ENCODE peak calls at places on chromosomes 4 and X, in seven cellular contexts. One of them, this sample, is unnamed. For H3K27me3, the result is how much of the 10 kb centered on the place peaks cover.

GRCh38 chr4:84967292-84967651 is 782 bp upstream of the WDFY3 start:
- DNase-seq in AG04450: no peak
- DNase-seq in tibial nerve: peak
- DNase-seq in GM23248: peak
- DNase-seq in left lung: no peak
- DNase-seq in GM23338: no peak
- DNase-seq in endodermal cell: no peak
- DNase-seq in this sample: peak

GRCh38 chr4:87055340-87055739 is 120.5 kb downstream of the AFF1 start:
- DNase-seq in AG04450: no peak
- DNase-seq in tibial nerve: no peak
- DNase-seq in GM23248: no peak
- DNase-seq in left lung: no peak
- DNase-seq in GM23338: no peak
- DNase-seq in endodermal cell: no peak
- DNase-seq in this sample: no peak

GRCh38 chr4:56512166-56512565 is 6.6 kb downstream of the ARL9 start:
- DNase-seq in AG04450: no peak
- DNase-seq in tibial nerve: no peak
- DNase-seq in GM23248: peak
- DNase-seq in left lung: no peak
- DNase-seq in GM23338: no peak
- DNase-seq in endodermal cell: no peak
- DNase-seq in this sample: no peak

GRCh38 chr4:180059216-180059881 is 2183.9 kb upstream of the TENM3 start:
- DNase-seq in AG04450: no peak
- DNase-seq in tibial nerve: no peak
- DNase-seq in GM23248: peak
- DNase-seq in left lung: peak
- DNase-seq in GM23338: peak
- DNase-seq in endodermal cell: peak
- DNase-seq in this sample: no peak

GRCh38 chr4:145609494-145610427 is 9.4 kb upstream of the MMAA start:
- DNase-seq in AG04450: no peak
- DNase-seq in tibial nerve: peak
- DNase-seq in GM23248: peak
- DNase-seq in left lung: no peak
- DNase-seq in GM23338: peak
- DNase-seq in endodermal cell: peak
- DNase-seq in this sample: no peak

GRCh38 chrX:106802388-106803275 is at the start of gene TBC1D8B:
- DNase-seq in AG04450: peak
- DNase-seq in tibial nerve: peak
- DNase-seq in GM23248: peak
- DNase-seq in left lung: peak
- DNase-seq in GM23338: peak
- DNase-seq in endodermal cell: peak
- DNase-seq in this sample: peak

GRCh38 chrX:108285361-108285760 is 152.9 kb downstream of the COL4A6 start:
- DNase-seq in AG04450: no peak
- DNase-seq in tibial nerve: no peak
- DNase-seq in GM23248: no peak
- DNase-seq in left lung: no peak
- DNase-seq in GM23338: no peak
- DNase-seq in endodermal cell: no peak
- DNase-seq in this sample: no peak

GRCh38 chr4:186760576-186760975 is 36.9 kb upstream of the FAT1 start:
- DNase-seq in AG04450: no peak
- DNase-seq in tibial nerve: no peak
- DNase-seq in GM23248: peak
- DNase-seq in left lung: no peak
- DNase-seq in GM23338: no peak
- DNase-seq in endodermal cell: no peak
- DNase-seq in this sample: no peak

GRCh38 chr4:176191974-176192373 is 3.4 kb downstream of the SPATA4 start:
- DNase-seq in AG04450: no peak
- DNase-seq in tibial nerve: no peak
- DNase-seq in GM23248: peak
- DNase-seq in left lung: no peak
- DNase-seq in GM23338: no peak
- DNase-seq in endodermal cell: no peak
- DNase-seq in this sample: no peak

GRCh38 chr4:117949621-117950020 is 84.7 kb upstream of the NDST3 start:
- DNase-seq in AG04450: no peak
- DNase-seq in tibial nerve: no peak
- DNase-seq in GM23248: no peak
- DNase-seq in left lung: no peak
- DNase-seq in GM23338: no peak
- DNase-seq in endodermal cell: no peak
- DNase-seq in this sample: no peak

GRCh38 chrX:120560405-120560841 is 339 bp downstream of the CUL4B start:
- DNase-seq in AG04450: no peak
- DNase-seq in tibial nerve: peak
- DNase-seq in GM23248: peak
- DNase-seq in left lung: no peak
- DNase-seq in GM23338: no peak
- DNase-seq in endodermal cell: no peak
- DNase-seq in this sample: no peak

GRCh38 chrX:70132877-70133302 is 357 bp upstream of the IGBP1 start:
- DNase-seq in AG04450: no peak
- DNase-seq in tibial nerve: no peak
- DNase-seq in GM23248: no peak
- DNase-seq in left lung: no peak
- DNase-seq in GM23338: no peak
- DNase-seq in endodermal cell: no peak
- DNase-seq in this sample: no peak

DNA sequence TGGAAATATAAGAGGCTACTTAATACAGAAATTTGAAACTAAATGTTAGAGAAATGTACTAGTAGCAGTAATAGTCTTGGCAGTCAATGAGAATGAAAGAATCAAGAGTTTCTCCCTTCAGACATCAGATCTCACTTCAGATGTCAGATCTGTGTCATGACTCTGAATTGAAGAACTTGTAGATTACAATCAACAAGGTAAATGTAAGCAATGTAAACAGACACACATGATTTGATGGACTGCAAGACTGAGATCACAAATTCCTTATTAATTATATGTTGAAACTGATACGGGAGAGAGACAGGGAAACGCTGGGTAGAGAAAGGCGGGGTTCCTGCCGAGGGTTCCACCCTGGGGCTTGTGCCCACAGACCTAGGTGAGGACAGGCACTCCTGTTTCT is 65.5 kb upstream of the HHIP start:
- DNase-seq in AG04450: no peak
- DNase-seq in tibial nerve: no peak
- DNase-seq in GM23248: no peak
- DNase-seq in left lung: no peak
- DNase-seq in GM23338: no peak
- DNase-seq in endodermal cell: no peak
- DNase-seq in this sample: no peak
- H3K27ac ChIP-seq in AG04450: no peak
- H3K27ac ChIP-seq in tibial nerve: no peak
- H3K27ac ChIP-seq in GM23248: no peak
- H3K27ac ChIP-seq in left lung: no peak
- H3K27ac ChIP-seq in GM23338: no peak
- H3K27ac ChIP-seq in endodermal cell: no peak
- H3K27ac ChIP-seq in this sample: no peak

DNA sequence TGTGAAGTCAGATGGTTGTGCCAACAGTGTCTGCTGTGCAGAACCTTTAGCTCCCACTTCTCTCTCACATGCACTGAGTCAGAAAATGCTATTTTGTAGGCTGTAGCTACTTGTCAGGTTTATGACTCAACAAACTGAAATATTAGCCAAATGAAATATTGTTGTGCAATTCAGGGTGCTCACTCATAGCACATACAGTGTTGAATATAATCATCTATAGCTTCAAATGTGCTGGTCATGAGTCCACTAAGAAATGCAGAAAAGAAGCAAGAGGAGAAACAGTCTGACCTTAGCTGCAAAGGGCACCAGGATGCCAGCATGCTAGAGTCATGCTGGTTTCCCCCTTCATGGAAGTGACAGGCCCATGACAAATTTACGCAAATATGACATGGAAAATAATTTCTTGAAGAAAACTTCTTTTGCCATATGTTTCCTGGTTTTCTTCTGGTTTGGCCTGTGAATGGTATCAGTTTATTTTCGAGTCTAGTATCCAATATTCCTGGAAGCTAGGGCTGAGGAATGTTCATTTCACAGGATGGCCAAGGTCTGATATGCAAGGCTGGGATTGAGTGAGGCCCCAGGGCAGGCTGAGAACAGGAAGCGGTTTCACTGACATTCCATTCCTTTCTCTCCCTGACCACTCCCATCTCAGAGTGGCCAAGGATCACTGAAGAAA is 10.3 kb upstream of the CXCL2 start:
- DNase-seq in AG04450: peak
- DNase-seq in tibial nerve: peak
- DNase-seq in GM23248: peak
- DNase-seq in left lung: peak
- DNase-seq in GM23338: peak
- DNase-seq in endodermal cell: peak
- DNase-seq in this sample: no peak
- H3K4me3 ChIP-seq in AG04450: no peak
- H3K4me3 ChIP-seq in tibial nerve: no peak
- H3K4me3 ChIP-seq in GM23248: peak
- H3K4me3 ChIP-seq in left lung: no peak
- H3K4me3 ChIP-seq in GM23338: no peak
- H3K4me3 ChIP-seq in endodermal cell: no peak
- H3K4me3 ChIP-seq in this sample: no peak

GRCh38 chrX:109785053-109785452 is 52.0 kb upstream of the ACSL4 start:
- DNase-seq in AG04450: no peak
- DNase-seq in tibial nerve: no peak
- DNase-seq in GM23248: no peak
- DNase-seq in left lung: no peak
- DNase-seq in GM23338: no peak
- DNase-seq in endodermal cell: no peak
- DNase-seq in this sample: no peak
- H3K27me3 ChIP-seq in AG04450: under half
- H3K27me3 ChIP-seq in tibial nerve: under half
- H3K27me3 ChIP-seq in GM23248: under half
- H3K27me3 ChIP-seq in left lung: under half
- H3K27me3 ChIP-seq in GM23338: under half
- H3K27me3 ChIP-seq in endodermal cell: under half
- H3K27me3 ChIP-seq in this sample: under half

DNA sequence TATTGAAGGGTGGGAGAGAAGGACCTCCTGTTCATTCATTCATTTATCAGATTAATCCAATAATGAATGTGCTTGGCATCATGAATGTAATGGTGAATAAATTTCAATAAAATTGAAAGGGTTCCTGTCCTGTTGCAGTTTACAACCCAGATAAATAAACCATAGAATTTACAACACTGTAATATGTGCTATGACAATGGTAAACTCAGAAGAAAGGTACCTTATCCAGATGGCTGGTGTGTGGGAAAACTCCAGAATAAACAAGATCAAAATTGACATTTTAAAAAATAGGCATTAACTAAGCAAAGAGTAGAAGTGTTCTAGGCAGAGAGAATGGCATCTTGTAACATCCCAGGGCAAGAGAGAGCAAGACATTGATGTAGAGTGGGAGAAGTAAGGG is 15.3 kb downstream of the ARL13A start:
- DNase-seq in AG04450: no peak
- DNase-seq in tibial nerve: no peak
- DNase-seq in GM23248: no peak
- DNase-seq in left lung: no peak
- DNase-seq in GM23338: no peak
- DNase-seq in endodermal cell: no peak
- DNase-seq in this sample: no peak
- H3K27ac ChIP-seq in AG04450: no peak
- H3K27ac ChIP-seq in tibial nerve: no peak
- H3K27ac ChIP-seq in GM23248: no peak
- H3K27ac ChIP-seq in left lung: no peak
- H3K27ac ChIP-seq in GM23338: no peak
- H3K27ac ChIP-seq in endodermal cell: no peak
- H3K27ac ChIP-seq in this sample: no peak

DNA sequence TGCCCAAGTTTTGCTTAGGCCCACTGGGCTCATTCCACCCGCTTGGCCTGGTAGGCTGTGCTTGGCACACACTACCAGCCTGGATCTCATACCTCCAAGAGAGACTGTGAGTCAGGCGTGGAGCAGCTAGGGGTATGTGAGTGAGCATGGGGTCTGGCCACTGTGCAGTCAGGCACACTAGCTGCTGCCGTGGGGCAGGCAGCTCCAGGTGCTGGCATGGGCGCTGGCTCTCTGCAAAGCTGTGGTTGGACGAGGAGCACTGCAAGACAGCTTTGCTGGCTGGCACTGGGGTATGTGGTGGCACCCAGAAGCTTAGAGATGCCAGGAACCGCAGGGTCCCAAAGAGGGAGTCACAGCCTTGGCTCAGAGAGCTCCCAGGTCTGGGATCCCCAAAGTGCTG is 377.8 kb downstream of the KCTD8 start:
- DNase-seq in AG04450: no peak
- DNase-seq in tibial nerve: no peak
- DNase-seq in GM23248: no peak
- DNase-seq in left lung: no peak
- DNase-seq in GM23338: no peak
- DNase-seq in endodermal cell: no peak
- DNase-seq in this sample: no peak
- H3K4me3 ChIP-seq in AG04450: no peak
- H3K4me3 ChIP-seq in tibial nerve: no peak
- H3K4me3 ChIP-seq in GM23248: no peak
- H3K4me3 ChIP-seq in left lung: no peak
- H3K4me3 ChIP-seq in GM23338: no peak
- H3K4me3 ChIP-seq in endodermal cell: no peak
- H3K4me3 ChIP-seq in this sample: no peak

DNA sequence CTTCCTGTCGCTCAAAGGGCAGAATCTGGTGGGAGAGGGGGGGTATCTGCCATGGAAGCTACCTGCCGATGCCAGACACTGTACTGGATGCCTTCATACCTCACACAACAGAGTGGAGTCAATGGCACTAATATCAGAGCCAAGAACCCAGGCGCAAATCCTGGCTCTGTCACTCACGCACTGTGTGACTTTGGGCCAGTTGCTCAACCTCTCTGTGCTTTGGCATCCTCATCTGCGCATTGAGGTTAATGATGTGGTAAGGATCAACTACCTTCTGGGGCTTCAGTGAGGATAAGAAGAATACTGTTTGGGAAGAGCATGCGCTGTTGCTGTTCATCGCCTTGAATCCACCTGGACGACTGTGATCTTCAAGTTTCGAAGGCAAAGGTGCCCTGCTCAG is 70.6 kb downstream of the PPP2R2C start:
- DNase-seq in AG04450: no peak
- DNase-seq in tibial nerve: no peak
- DNase-seq in GM23248: no peak
- DNase-seq in left lung: no peak
- DNase-seq in GM23338: no peak
- DNase-seq in endodermal cell: no peak
- DNase-seq in this sample: no peak
- H3K27me3 ChIP-seq in AG04450: under half
- H3K27me3 ChIP-seq in tibial nerve: under half
- H3K27me3 ChIP-seq in GM23248: under half
- H3K27me3 ChIP-seq in left lung: under half
- H3K27me3 ChIP-seq in GM23338: under half
- H3K27me3 ChIP-seq in endodermal cell: under half
- H3K27me3 ChIP-seq in this sample: under half

This sample was measured in heart right ventricle.